ENCODE peak calls at places on chromosomes 13 and 19, in five cellular contexts. A, M, E, G and J are unnamed samples.

GRCh38 chr19:2345794-2346663 is 14.0 kb upstream of the TMPRSS9 start:
- DNase-seq in A (no peak), M (peak; percentile 78), E (no peak), G (no peak), J (peak; percentile 35)

GRCh38 chr19:31461814-31462539 is 112.7 kb upstream of the TSHZ3 start:
- DNase-seq in A (no peak), M (no peak), E (no peak), G (no peak), J (no peak)

GRCh38 chr19:13621413-13621812 is 115.1 kb upstream of the CACNA1A start:
- DNase-seq in A (no peak), M (no peak), E (no peak), G (no peak), J (peak; percentile 13)

GRCh38 chr13:113973218-113974164 is at the start of gene C13orf46:
- DNase-seq in A (peak; percentile 40), M (peak; percentile 45), E (no peak), G (no peak), J (no peak)

GRCh38 chr13:64041296-64041695 is 2625.6 kb upstream of the PCDH20 start:
- DNase-seq in A (no peak), M (no peak), E (no peak), G (no peak), J (no peak)

GRCh38 chr13:20882206-20882605 is 20.3 kb downstream of the XPO4 start:
- DNase-seq in A (no peak), M (no peak), E (no peak), G (no peak), J (no peak)

GRCh38 chr13:29572575-29572974 is 22.9 kb downstream of the SLC7A1 start:
- DNase-seq in A (no peak), M (peak; percentile 67), E (no peak), G (no peak), J (no peak)

GRCh38 chr13:111389621-111390521 is 69.4 kb downstream of the TEX29 start:
- DNase-seq in A (no peak), M (peak; percentile 32), E (no peak), G (no peak), J (no peak)

GRCh38 chr19:18202759-18203407 is 959 bp downstream of the RAB3A start:
- DNase-seq in A (peak; percentile 65), M (peak; percentile 59), E (peak; percentile 39), G (no peak), J (no peak)

GRCh38 chr13:79128158-79128557 is 277.9 kb downstream of the RBM26 start:
- DNase-seq in A (no peak), M (no peak), E (peak; percentile 7), G (no peak), J (no peak)

DNA sequence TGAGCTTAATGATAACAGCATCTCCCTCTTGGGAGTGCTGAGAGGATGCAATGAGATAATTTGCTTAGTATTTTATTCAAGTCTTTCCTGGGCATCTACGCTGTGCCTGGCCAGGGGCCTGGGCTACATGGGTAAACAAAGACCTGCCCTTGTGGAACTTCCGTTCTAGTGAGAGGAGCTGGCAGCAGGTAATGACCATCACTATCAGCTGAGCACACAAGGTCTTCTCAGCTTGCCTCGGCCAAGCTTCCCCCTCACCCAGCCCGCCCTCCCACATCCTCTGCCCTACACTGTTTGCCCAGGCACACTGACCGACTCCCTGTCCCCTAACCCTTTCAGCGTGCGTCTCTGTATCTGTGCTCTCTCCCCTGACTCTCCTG is 8.6 kb upstream of the FKRP start:
- DNase-seq in A (no peak), M (no peak), E (no peak), G (no peak), J (no peak)
- H3K4me1 ChIP-seq in A (no peaks in the 10 kb centered on the region), M (no peaks in the 10 kb centered on the region), E (no peaks in the 10 kb centered on the region), G (no peaks in the 10 kb centered on the region), J (peaks cover 32% of the 10 kb centered on the region)

GRCh38 chr13:110236831-110237261 is 70.1 kb downstream of the COL4A1 start:
- DNase-seq in A (peak; percentile 77), M (no peak), E (no peak), G (no peak), J (no peak)
- H3K4me1 ChIP-seq in A (peaks cover 4% of the 10 kb centered on the region), M (peaks cover 20% of the 10 kb centered on the region), E (no peaks in the 10 kb centered on the region), G (no peaks in the 10 kb centered on the region), J (no peaks in the 10 kb centered on the region)

GRCh38 chr13:33112745-33113144 is 96.5 kb downstream of the KL start:
- DNase-seq in A (no peak), M (no peak), E (no peak), G (no peak), J (no peak)
- H3K4me1 ChIP-seq in A (peaks cover 4% of the 10 kb centered on the region), M (peaks cover 34% of the 10 kb centered on the region), E (peaks cover 27% of the 10 kb centered on the region), G (no peaks in the 10 kb centered on the region), J (peaks cover 7% of the 10 kb centered on the region)

DNA sequence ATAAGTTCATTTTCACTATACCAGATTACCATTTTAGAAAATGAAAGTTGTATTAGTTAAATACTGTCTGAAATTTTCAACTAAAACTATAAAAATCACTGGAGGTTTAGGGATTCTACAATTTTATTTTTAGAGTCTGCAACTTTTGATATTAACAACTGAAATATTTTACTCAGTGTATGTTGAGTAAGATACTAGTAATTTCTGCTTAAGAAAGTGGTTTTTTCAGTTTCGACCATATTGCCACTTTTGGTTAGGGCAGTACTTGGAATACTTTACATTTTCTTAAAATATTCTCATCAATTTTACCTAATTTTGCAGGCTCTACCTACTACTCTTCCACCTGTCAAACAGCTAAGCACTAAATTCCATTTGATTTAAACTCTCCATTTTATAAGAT is 59.6 kb downstream of the KCNRG start:
- DNase-seq in A (no peak), M (no peak), E (no peak), G (no peak), J (no peak)
- H3K4me1 ChIP-seq in A (no peaks in the 10 kb centered on the region), M (peaks cover 13% of the 10 kb centered on the region), E (no peaks in the 10 kb centered on the region), G (no peaks in the 10 kb centered on the region), J (peaks cover 53% of the 10 kb centered on the region)

GRCh38 chr19:48332351-48332661 is 7.0 kb downstream of the EMP3 start:
- DNase-seq in A (no peak), M (no peak), E (no peak), G (no peak), J (no peak)

GRCh38 chr19:48329167-48329891 is 4.0 kb downstream of the EMP3 start:
- DNase-seq in A (no peak), M (peak; percentile 65), E (peak; percentile 73), G (peak; percentile 32), J (no peak)

GRCh38 chr19:48330012-48330681 is 4.8 kb downstream of the EMP3 start:
- DNase-seq in A (peak; percentile 83), M (peak; percentile 94), E (peak; percentile 92), G (peak; percentile 79), J (no peak)

GRCh38 chr19:48332662-48333466 is 7.5 kb downstream of the EMP3 start:
- DNase-seq in A (peak; percentile 92), M (peak; percentile 99), E (peak; percentile 96), G (peak; percentile 94), J (peak; percentile 93)

GRCh38 chr19:48333467-48334384 is 8.4 kb downstream of the EMP3 start:
- DNase-seq in A (peak; percentile 96), M (peak; percentile 98), E (peak; percentile 98), G (peak; percentile 86), J (peak; percentile 87)
- H3K4me1 ChIP-seq in A (no peaks in the 10 kb centered on the region), M (peaks cover 21% of the 10 kb centered on the region), E (peaks cover 17% of the 10 kb centered on the region), G (peaks cover 47% of the 10 kb centered on the region), J (peaks cover 16% of the 10 kb centered on the region)

GRCh38 chr19:39407394-39407643 is 672 bp downstream of the ZFP36 start:
- DNase-seq in A (no peak), M (no peak), E (no peak), G (no peak), J (no peak)
- H3K4me1 ChIP-seq in A (no peaks in the 10 kb centered on the region), M (peaks cover 34% of the 10 kb centered on the region), E (peaks cover 33% of the 10 kb centered on the region), G (peaks cover 50% of the 10 kb centered on the region), J (peaks cover 59% of the 10 kb centered on the region)

GRCh38 chr13:28548468-28548867 is 53.5 kb upstream of the FLT1 start:
- DNase-seq in A (no peak), M (no peak), E (no peak), G (no peak), J (no peak)

GRCh38 chr13:28551498-28551895 is 56.6 kb upstream of the FLT1 start:
- DNase-seq in A (no peak), M (no peak), E (no peak), G (no peak), J (no peak)

GRCh38 chr13:28548872-28549271 is 53.9 kb upstream of the FLT1 start:
- DNase-seq in A (no peak), M (no peak), E (no peak), G (no peak), J (no peak)

GRCh38 chr13:28552288-28552687 is 57.4 kb upstream of the FLT1 start:
- DNase-seq in A (no peak), M (no peak), E (no peak), G (no peak), J (no peak)

DNA sequence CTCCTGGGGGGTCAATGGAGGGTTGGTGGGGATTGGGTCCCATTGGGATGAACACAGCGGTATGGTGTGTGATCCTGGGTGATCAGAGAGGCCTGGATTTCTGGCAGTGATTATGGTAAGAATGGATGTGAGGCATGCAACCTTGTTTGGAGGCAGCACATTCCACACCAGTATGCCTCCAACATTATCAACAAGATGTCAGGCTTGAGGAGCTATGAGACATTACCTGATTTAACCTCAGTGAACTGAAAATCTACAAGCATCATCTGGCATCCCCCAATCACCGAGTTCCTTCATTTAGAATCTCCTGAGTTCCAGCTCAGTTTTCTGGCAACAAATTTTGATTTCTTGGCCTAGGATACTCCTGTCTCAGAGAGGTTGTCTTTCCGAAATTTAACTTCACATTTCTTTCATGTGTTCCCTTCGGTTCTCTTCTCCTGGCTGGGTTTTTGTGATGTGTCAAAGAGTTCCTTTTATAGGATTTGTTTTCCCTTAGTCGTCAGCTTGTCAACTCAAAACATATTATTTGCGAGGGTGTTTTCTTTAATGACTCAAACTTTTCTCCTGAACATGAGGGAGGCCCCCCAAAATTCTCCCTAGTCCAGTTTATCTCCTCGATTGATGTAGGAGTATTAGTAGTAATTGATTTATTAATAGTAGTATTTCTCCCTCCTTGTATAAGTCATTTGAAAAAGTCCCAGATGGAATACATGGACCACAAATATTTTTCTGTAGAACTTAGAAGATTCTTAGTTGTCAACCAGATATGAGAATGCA is 56.0 kb upstream of the FLT1 start:
- DNase-seq in A (no peak), M (no peak), E (no peak), G (no peak), J (no peak)
- H3K4me1 ChIP-seq in A (no peaks in the 10 kb centered on the region), M (peaks cover 6% of the 10 kb centered on the region), E (peaks cover 9% of the 10 kb centered on the region), G (no peaks in the 10 kb centered on the region), J (no peaks in the 10 kb centered on the region)

GRCh38 chr19:5966941-5967340 is 11.0 kb downstream of the RANBP3 start:
- DNase-seq in A (no peak), M (no peak), E (no peak), G (no peak), J (no peak)
- H3K4me1 ChIP-seq in A (no peaks in the 10 kb centered on the region), M (peaks cover 50% of the 10 kb centered on the region), E (peaks cover 52% of the 10 kb centered on the region), G (peaks cover 51% of the 10 kb centered on the region), J (no peaks in the 10 kb centered on the region)